ENCODE peak calls at places on chromosomes 3 and 15, in four cellular contexts. I is heart right ventricle, Z is fibroblast of mammary gland, U is GM23338. B is an unnamed sample.

GRCh38 chr15:66862878-66863335 is 160.9 kb downstream of the SMAD6 start:
- DNase-seq in I (peak; percentile 82), Z (peak; percentile 82), U (peak; percentile 85), B (peak; percentile 94)

GRCh38 chr3:194893121-194893979 is 207.7 kb downstream of the FAM43A start:
- DNase-seq in I (no peak), Z (no peak), U (no peak), B (no peak)

GRCh38 chr15:90960316-90961091 is 5.8 kb downstream of the RCCD1 start:
- DNase-seq in I (no peak), Z (no peak), U (no peak), B (no peak)

GRCh38 chr3:46075816-46076215 is 48.5 kb upstream of the XCR1 start:
- DNase-seq in I (no peak), Z (no peak), U (no peak), B (no peak)

GRCh38 chr15:77966540-77967290 is 110.8 kb downstream of the TBC1D2B start:
- DNase-seq in I (no peak), Z (peak; percentile 61), U (peak; percentile 70), B (peak; percentile 41)

GRCh38 chr3:24405057-24405456 is 89.6 kb downstream of the THRB start:
- DNase-seq in I (no peak), Z (no peak), U (no peak), B (no peak)

GRCh38 chr15:75648156-75649000 is 666 bp downstream of the SNX33 start:
- DNase-seq in I (peak; percentile 53), Z (no peak), U (peak; percentile 82), B (peak; percentile 32)

GRCh38 chr3:189941125-189941524 is 179.6 kb downstream of the P3H2 start:
- DNase-seq in I (no peak), Z (no peak), U (peak; percentile 14), B (no peak)

GRCh38 chr3:149554826-149555225 is 80.3 kb downstream of the TM4SF4 start:
- DNase-seq in I (no peak), Z (peak; percentile 84), U (no peak), B (peak; percentile 74)

GRCh38 chr3:62497156-62497555 is 123.8 kb upstream of the FEZF2 start:
- DNase-seq in I (no peak), Z (no peak), U (no peak), B (no peak)

GRCh38 chr3:62496509-62496908 is 123.2 kb upstream of the FEZF2 start:
- DNase-seq in I (no peak), Z (no peak), U (no peak), B (no peak)

GRCh38 chr3:62493116-62493801 is 119.9 kb upstream of the FEZF2 start:
- DNase-seq in I (no peak), Z (peak; percentile 14), U (peak; percentile 52), B (no peak)
- TF ChIP-seq CTCF in I (no peak), Z (peak; percentile 45), U (peak; percentile 62), B (peak; percentile 28)

DNA sequence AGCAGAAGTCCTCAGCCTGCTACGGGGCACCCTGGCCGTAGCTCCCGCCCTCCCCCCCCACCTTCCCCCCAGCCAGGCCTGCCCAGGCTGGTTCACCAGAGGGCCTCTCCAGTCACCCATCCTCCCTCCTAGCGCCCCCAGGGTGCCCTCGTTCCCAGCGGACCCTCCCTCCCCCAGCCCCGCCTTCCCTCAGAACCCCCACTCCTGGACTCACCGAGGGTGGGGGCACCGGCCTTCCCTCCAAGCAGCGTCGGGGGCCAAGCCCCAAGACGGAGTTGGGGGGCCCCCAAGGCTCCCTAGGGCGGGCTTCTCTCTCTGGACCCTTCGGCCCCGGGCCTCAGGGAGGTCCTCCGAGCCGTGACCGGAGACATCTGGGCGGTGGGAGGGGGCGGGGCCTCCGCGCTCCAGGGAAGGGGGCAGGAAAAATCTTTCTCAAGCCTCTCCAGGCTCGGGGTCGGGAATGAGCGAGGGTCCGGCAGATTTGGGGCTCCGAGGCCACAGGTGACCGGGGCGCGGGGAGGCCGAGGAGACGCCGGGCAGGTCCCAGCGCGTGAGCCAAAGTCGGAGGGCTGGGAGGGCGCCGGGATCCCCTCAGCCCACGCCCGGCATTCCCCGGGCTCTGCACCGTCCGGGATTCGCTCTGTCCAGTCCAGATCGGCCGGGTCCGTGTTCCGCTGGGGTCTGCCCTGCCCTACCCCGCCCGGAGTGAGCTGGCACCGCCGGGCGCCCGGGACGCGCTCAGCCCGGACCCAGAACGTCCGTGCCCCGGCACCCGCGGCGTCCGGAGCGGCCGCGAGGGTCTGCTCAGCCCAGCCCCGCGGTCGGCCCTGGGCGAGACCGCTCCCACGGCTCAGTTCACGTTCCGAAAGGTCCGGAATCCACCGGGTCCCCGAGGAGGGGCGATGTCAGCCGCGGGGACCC is 995 bp downstream of the INSYN1 start:
- DNase-seq in I (no peak), Z (no peak), U (peak; percentile 41), B (no peak)
- H3K4me3 ChIP-seq in I (peak overlapping the region; percentile 83), Z (no peak overlapping the region), U (peak overlapping the region; percentile 89), B (peak overlapping the region; percentile 45)

DNA sequence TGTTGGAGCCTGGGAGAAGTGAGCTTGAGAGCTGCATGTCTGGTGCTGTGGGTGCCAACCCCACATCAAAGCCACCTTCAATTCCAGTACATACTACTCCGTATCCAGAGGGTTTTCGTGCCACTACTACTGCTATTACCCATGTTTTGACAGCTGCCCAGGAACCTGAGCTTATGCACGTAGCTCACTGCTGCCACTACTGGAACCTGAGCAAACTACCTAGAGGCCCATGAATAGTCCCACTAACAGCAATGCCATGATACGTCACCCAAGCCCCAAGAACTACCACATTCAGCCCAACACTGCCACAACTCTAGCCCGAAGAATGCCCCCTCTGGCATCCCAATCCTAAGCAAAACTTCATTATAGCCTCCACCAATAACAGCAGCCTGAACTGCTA is 215.2 kb upstream of the BCHE start:
- DNase-seq in I (no peak), Z (no peak), U (peak; percentile 45), B (no peak)
- TF ChIP-seq CTCF in I (no peak), Z (no peak), U (peak; percentile 61), B (no peak)

DNA sequence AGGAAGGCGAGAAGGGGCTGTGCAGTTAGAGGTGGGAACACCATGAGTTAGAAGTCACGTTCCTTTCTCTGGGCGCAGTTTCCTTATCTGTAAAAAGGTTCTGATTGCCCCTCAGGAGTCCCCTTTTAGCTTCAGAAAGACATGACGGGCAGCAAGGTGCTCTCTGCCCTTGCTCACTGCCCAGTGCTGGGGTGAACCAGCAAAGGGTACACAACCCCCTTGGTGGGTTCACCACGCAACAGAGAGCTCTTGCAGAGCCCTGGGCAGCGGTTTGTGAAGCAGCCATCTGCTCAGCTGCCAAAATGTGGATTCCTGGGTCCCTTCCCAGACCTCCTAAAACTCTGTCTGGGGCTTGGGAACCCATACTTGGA is 883 bp downstream of the GCHFR start:
- DNase-seq in I (no peak), Z (no peak), U (no peak), B (no peak)
- H3K4me3 ChIP-seq in I (peak overlapping the region; percentile 63), Z (no peak overlapping the region), U (peak overlapping the region; percentile 83), B (peak overlapping the region; percentile 52)

GRCh38 chr3:60742606-60743145 is 508.6 kb downstream of the FHIT start:
- DNase-seq in I (no peak), Z (peak; percentile 45), U (peak; percentile 87), B (peak; percentile 36)
- TF ChIP-seq CTCF in I (peak; percentile 32), Z (no peak), U (peak; percentile 84), B (peak; percentile 16)

GRCh38 chr15:92393994-92394326 is 279 bp downstream of the ST8SIA2 start:
- DNase-seq in I (no peak), Z (no peak), U (peak; percentile 64), B (no peak)

GRCh38 chr15:92392462-92392861 is 1.2 kb upstream of the ST8SIA2 start:
- DNase-seq in I (no peak), Z (no peak), U (peak; percentile 73), B (no peak)

GRCh38 chr15:92392966-92393286 is 755 bp upstream of the ST8SIA2 start:
- DNase-seq in I (no peak), Z (no peak), U (peak; percentile 33), B (no peak)

GRCh38 chr15:92394327-92395175 is 870 bp downstream of the ST8SIA2 start:
- DNase-seq in I (no peak), Z (no peak), U (peak; percentile 64), B (no peak)

GRCh38 chr15:92393287-92393993 is at the start of gene ST8SIA2:
- DNase-seq in I (peak; percentile 40), Z (peak; percentile 3), U (peak; percentile 87), B (no peak)
- H3K4me3 ChIP-seq in I (peak within 1 kb of the TSS; percentile 64), Z (no peak within 1 kb of the TSS), U (peak within 1 kb of the TSS; percentile 96), B (peak within 1 kb of the TSS; percentile 36)

GRCh38 chr15:93037341-93038063 is 51.5 kb downstream of the RGMA start:
- DNase-seq in I (peak; percentile 71), Z (peak; percentile 71), U (no peak), B (peak; percentile 39)
- TF ChIP-seq CTCF in I (peak; percentile 34), Z (peak; percentile 24), U (peak; percentile 43), B (peak; percentile 29)

GRCh38 chr3:51388286-51389029 is 2.6 kb upstream of the RBM15B start:
- DNase-seq in I (no peak), Z (peak; percentile 32), U (peak; percentile 54), B (peak; percentile 60)
- H3K4me3 ChIP-seq in I (no peak overlapping the region), Z (no peak overlapping the region), U (no peak overlapping the region), B (no peak overlapping the region)